ENCODE peak calls at places on chromosomes 3 and 15, in nine cellular contexts. N, J, X, L, R, V, A, W and C are unnamed samples.

GRCh38 chr3:61884794-61885193 is 323.4 kb downstream of the PTPRG start:
- DNase-seq in R (no peak), A (no peak), L (no peak), W (no peak), V (no peak), X (no peak), N (no peak), J (no peak), C (no peak)

GRCh38 chr3:72270072-72270611 is 485.2 kb upstream of the PROK2 start:
- DNase-seq in R (no peak), A (no peak), X (peak), L (peak), N (peak), J (peak), W (peak), V (peak), C (no peak)

GRCh38 chr15:77846360-77846759 is 213.6 kb upstream of the LINGO1 start:
- DNase-seq in X (no peak), N (peak), J (no peak), W (no peak), L (no peak), R (no peak), V (no peak), A (no peak), C (no peak)

GRCh38 chr3:144332866-144333265 is 361.2 kb downstream of the DIPK2A start:
- DNase-seq in A (no peak), N (no peak), J (no peak), X (no peak), R (no peak), V (no peak), W (no peak), L (no peak), C (no peak)

GRCh38 chr3:45596290-45596791 is 1.8 kb downstream of the LIMD1 start:
- DNase-seq in W (peak), A (no peak), N (no peak), J (peak), L (no peak), X (no peak), R (peak), V (no peak), C (no peak)

GRCh38 chr3:134336587-134336986 is 37.7 kb downstream of the AMOTL2 start:
- DNase-seq in A (no peak), R (no peak), N (peak), X (peak), J (no peak), W (no peak), V (no peak), L (no peak), C (no peak)

GRCh38 chr3:140378571-140379340 is 299.1 kb upstream of the TRIM42 start:
- DNase-seq in X (no peak), W (no peak), N (no peak), J (no peak), A (no peak), R (no peak), L (no peak), V (no peak), C (no peak)

GRCh38 chr15:47548189-47548588 is 169.1 kb upstream of the SEMA6D start:
- DNase-seq in W (peak), X (no peak), A (no peak), N (no peak), J (no peak), V (no peak), L (no peak), R (no peak), C (no peak)

GRCh38 chr3:101383156-101383575 is 62.8 kb upstream of the IMPG2 start:
- DNase-seq in N (peak), W (no peak), L (no peak), R (no peak), J (no peak), X (no peak), A (no peak), V (no peak), C (no peak)

GRCh38 chr3:30012941-30013543 is 593.4 kb upstream of the TGFBR2 start:
- DNase-seq in L (peak), X (peak), A (peak), N (peak), R (peak), W (peak), J (peak), V (peak), C (peak)

GRCh38 chr3:170737763-170738162 is 132.2 kb downstream of the RPL22L1 start:
- DNase-seq in R (no peak), W (no peak), A (no peak), X (no peak), L (no peak), V (no peak), J (no peak), N (no peak), C (no peak)

GRCh38 chr3:46090161-46090591 is 62.9 kb upstream of the XCR1 start:
- DNase-seq in W (no peak), J (no peak), L (no peak), V (no peak), X (no peak), N (no peak), A (no peak), R (no peak), C (no peak)

GRCh38 chr3:96814581-96815567 is at the start of gene EPHA6:
- DNase-seq in R (no peak), W (no peak), L (no peak), N (no peak), V (no peak), A (no peak), J (no peak), X (no peak), C (no peak)

GRCh38 chr15:91855684-91856553 is 2.4 kb downstream of the SLCO3A1 start:
- DNase-seq in A (no peak), J (peak), X (no peak), N (no peak), L (no peak), W (peak), R (no peak), V (no peak), C (no peak)

GRCh38 chr15:63407612-63408011 is 26.0 kb upstream of the CA12 start:
- DNase-seq in X (no peak), W (no peak), L (no peak), A (no peak), V (no peak), R (no peak), N (no peak), J (no peak), C (no peak)